ENCODE peak calls at places on chromosomes 16 and 17, in seven cellular contexts. D is ureter, A is RCC 7860, F is HT-29, W is body of pancreas, V is adrenal gland, X is NCI-H510A. J is an unnamed sample.

GRCh38 chr17:50954641-50955121 is 88.5 kb upstream of the TOB1 start:
- DNase-seq in D (no peak), A (no peak), F (no peak), W (no peak), V (no peak), X (no peak), J (no peak)

GRCh38 chr17:9768381-9768934 is 22.9 kb downstream of the DHRS7C start:
- DNase-seq in D (no peak), A (peak; percentile 48), F (peak; percentile 31), W (no peak), V (no peak), X (no peak), J (peak; percentile 53)

GRCh38 chr16:62067981-62068380 is 31.7 kb upstream of the CDH8 start:
- DNase-seq in D (no peak), A (no peak), F (no peak), W (no peak), V (no peak), X (no peak), J (no peak)

GRCh38 chr16:1823821-1824220 is 2.8 kb downstream of the HAGH start:
- DNase-seq in D (no peak), A (no peak), F (peak; percentile 80), W (peak; percentile 63), V (peak; percentile 93), X (no peak), J (peak; percentile 60)

GRCh38 chr16:89598199-89598598 is 15.2 kb upstream of the DPEP1 start:
- DNase-seq in D (no peak), A (no peak), F (no peak), W (no peak), V (no peak), X (no peak), J (no peak)

GRCh38 chr17:10618202-10618635 is 38.9 kb downstream of the MYH3 start:
- DNase-seq in D (peak; percentile 63), A (peak; percentile 55), F (peak; percentile 83), W (peak; percentile 69), V (peak; percentile 78), X (peak; percentile 26), J (peak; percentile 91)

GRCh38 chr16:83574388-83574787 is 233.4 kb upstream of the HSBP1 start:
- DNase-seq in D (no peak), A (peak; percentile 78), F (no peak), W (no peak), V (no peak), X (no peak), J (no peak)

GRCh38 chr17:47732399-47733046 is 513 bp upstream of the TBX21 start:
- DNase-seq in D (no peak), A (no peak), F (no peak), W (no peak), V (no peak), X (no peak), J (no peak)

GRCh38 chr16:11175106-11175795 is 80.8 kb downstream of the SOCS1 start:
- DNase-seq in D (no peak), A (no peak), F (no peak), W (no peak), V (no peak), X (no peak), J (no peak)

GRCh38 chr17:28227278-28228108 is 91.5 kb upstream of the TMEM97 start:
- DNase-seq in D (peak; percentile 62), A (no peak), F (no peak), W (peak; percentile 97), V (peak; percentile 94), X (peak; percentile 86), J (no peak)

GRCh38 chr16:74168445-74168844 is 128.2 kb upstream of the PSMD7 start:
- DNase-seq in D (no peak), A (no peak), F (no peak), W (no peak), V (no peak), X (no peak), J (no peak)

GRCh38 chr16:87856796-87857228 is 12.5 kb downstream of the SLC7A5 start:
- DNase-seq in D (no peak), A (peak; percentile 67), F (peak; percentile 42), W (no peak), V (no peak), X (no peak), J (no peak)

GRCh38 chr16:68230956-68231355 is 5.0 kb downstream of the ESRP2 start:
- DNase-seq in D (no peak), A (no peak), F (no peak), W (no peak), V (no peak), X (no peak), J (no peak)

GRCh38 chr17:40791808-40792436 is 7.8 kb downstream of the KRT28 start:
- DNase-seq in D (no peak), A (peak; percentile 39), F (peak; percentile 59), W (no peak), V (no peak), X (no peak), J (peak; percentile 76)

GRCh38 chr17:64084940-64085649 is 44.8 kb downstream of the ERN1 start:
- DNase-seq in D (no peak), A (no peak), F (no peak), W (no peak), V (no peak), X (no peak), J (no peak)

GRCh38 chr17:73879987-73880386 is 235.7 kb upstream of the SDK2 start:
- DNase-seq in D (no peak), A (no peak), F (no peak), W (no peak), V (no peak), X (no peak), J (no peak)

GRCh38 chr16:78443780-78444422 is 344.4 kb downstream of the WWOX start:
- DNase-seq in D (no peak), A (no peak), F (no peak), W (no peak), V (no peak), X (no peak), J (no peak)

GRCh38 chr17:78272181-78272913 is 40.9 kb downstream of the TMEM235 start:
- DNase-seq in D (peak; percentile 84), A (no peak), F (no peak), W (peak; percentile 81), V (peak; percentile 72), X (peak; percentile 77), J (peak; percentile 98)

GRCh38 chr16:80932725-80933124 is 74.0 kb downstream of the CMC2 start:
- DNase-seq in D (peak; percentile 52), A (peak; percentile 23), F (no peak), W (peak; percentile 28), V (peak; percentile 87), X (no peak), J (no peak)

GRCh38 chr17:29145289-29146058 is 34.7 kb downstream of the MYO18A start:
- DNase-seq in D (peak; percentile 70), A (peak; percentile 68), F (peak; percentile 76), W (peak; percentile 83), V (peak; percentile 90), X (peak; percentile 47), J (peak; percentile 87)

GRCh38 chr17:40515491-40516041 is 14.1 kb upstream of the TNS4 start:
- DNase-seq in D (no peak), A (no peak), F (no peak), W (no peak), V (no peak), X (no peak), J (no peak)

GRCh38 chr17:56896217-56896967 is 17.5 kb downstream of the TRIM25 start:
- DNase-seq in D (no peak), A (no peak), F (no peak), W (no peak), V (no peak), X (no peak), J (no peak)

GRCh38 chr16:11354733-11355574 is 9.7 kb downstream of the RMI2 start:
- DNase-seq in D (no peak), A (no peak), F (no peak), W (no peak), V (no peak), X (no peak), J (no peak)

GRCh38 chr17:28744104-28744801 is 442 bp downstream of the TRAF4 start:
- DNase-seq in D (no peak), A (peak; percentile 26), F (peak; percentile 61), W (peak; percentile 39), V (no peak), X (no peak), J (no peak)

GRCh38 chr16:9134739-9135138 is 43.3 kb downstream of the HAPSTR1 start:
- DNase-seq in D (no peak), A (peak; percentile 55), F (peak; percentile 44), W (peak; percentile 58), V (peak; percentile 74), X (peak; percentile 37), J (peak; percentile 87)

GRCh38 chr17:18992454-18993130 is 12.0 kb downstream of the FAM83G start:
- DNase-seq in D (no peak), A (no peak), F (no peak), W (no peak), V (no peak), X (peak; percentile 85), J (no peak)

GRCh38 chr16:27726621-27727275 is 176.8 kb downstream of the KATNIP start:
- DNase-seq in D (no peak), A (peak; percentile 20), F (no peak), W (no peak), V (no peak), X (no peak), J (no peak)

GRCh38 chr17:70446446-70446845 is 277.1 kb downstream of the KCNJ2 start:
- DNase-seq in D (no peak), A (no peak), F (no peak), W (no peak), V (no peak), X (no peak), J (no peak)

GRCh38 chr17:78131172-78132085 is 858 bp downstream of the TMC8 start:
- DNase-seq in D (no peak), A (no peak), F (no peak), W (no peak), V (no peak), X (no peak), J (no peak)

GRCh38 chr16:3879258-3879886 is 1.1 kb downstream of the CREBBP start:
- DNase-seq in D (peak; percentile 63), A (no peak), F (peak; percentile 60), W (peak; percentile 22), V (peak; percentile 61), X (no peak), J (no peak)

GRCh38 chr17:78342438-78343098 is 17.3 kb downstream of the SOCS3 start:
- DNase-seq in D (peak; percentile 84), A (peak; percentile 88), F (no peak), W (peak; percentile 51), V (peak; percentile 79), X (no peak), J (no peak)

GRCh38 chr16:11188801-11189740 is 66.9 kb downstream of the SOCS1 start:
- DNase-seq in D (no peak), A (no peak), F (no peak), W (no peak), V (no peak), X (no peak), J (no peak)

GRCh38 chr17:78284146-78284545 is 52.7 kb downstream of the TMEM235 start:
- DNase-seq in D (no peak), A (no peak), F (no peak), W (peak; percentile 58), V (no peak), X (no peak), J (no peak)

GRCh38 chr17:4101127-4101798 is 41.6 kb downstream of the ZZEF1 start:
- DNase-seq in D (no peak), A (no peak), F (no peak), W (peak; percentile 10), V (peak; percentile 65), X (no peak), J (peak; percentile 24)

J was measured in SK-MEL-5.